ENCODE peak calls at places on chromosomes 6 and 20, in seven cellular contexts. One of them, this sample, is unnamed.
A peak's percentile ranks its signal among the peaks of the same experiment; 100 is the strongest.

GRCh38 chr20:9903048-9903651 is 64.3 kb upstream of the PAK5 start:
- DNase-seq in neuronal stem cell: peak; percentile 35
- DNase-seq in ovary: no peak
- DNase-seq in right atrium auricular region: no peak
- DNase-seq in IMR-90: no peak
- DNase-seq in CD8-positive, alpha-beta memory T cell: no peak
- DNase-seq in endodermal cell: peak; percentile 76
- DNase-seq in this sample: no peak

GRCh38 chr6:69138893-69139494 is 503.9 kb downstream of the ADGRB3 start:
- DNase-seq in neuronal stem cell: no peak
- DNase-seq in ovary: no peak
- DNase-seq in right atrium auricular region: no peak
- DNase-seq in IMR-90: no peak
- DNase-seq in CD8-positive, alpha-beta memory T cell: no peak
- DNase-seq in endodermal cell: no peak
- DNase-seq in this sample: no peak

GRCh38 chr20:3472105-3472504 is 1.3 kb downstream of the ATRN start:
- DNase-seq in neuronal stem cell: no peak
- DNase-seq in ovary: no peak
- DNase-seq in right atrium auricular region: no peak
- DNase-seq in IMR-90: no peak
- DNase-seq in CD8-positive, alpha-beta memory T cell: no peak
- DNase-seq in endodermal cell: no peak
- DNase-seq in this sample: no peak

GRCh38 chr20:37526839-37527637 is 638 bp downstream of the BLCAP start:
- DNase-seq in neuronal stem cell: no peak
- DNase-seq in ovary: peak; percentile 45
- DNase-seq in right atrium auricular region: no peak
- DNase-seq in IMR-90: peak; percentile 27
- DNase-seq in CD8-positive, alpha-beta memory T cell: no peak
- DNase-seq in endodermal cell: peak; percentile 59
- DNase-seq in this sample: no peak

GRCh38 chr20:61328906-61329558 is 77.0 kb downstream of the CDH4 start:
- DNase-seq in neuronal stem cell: no peak
- DNase-seq in ovary: peak; percentile 41
- DNase-seq in right atrium auricular region: no peak
- DNase-seq in IMR-90: peak; percentile 17
- DNase-seq in CD8-positive, alpha-beta memory T cell: peak; percentile 52
- DNase-seq in endodermal cell: no peak
- DNase-seq in this sample: no peak

GRCh38 chr6:149046822-149047246 is 270.7 kb upstream of the TAB2 start:
- DNase-seq in neuronal stem cell: no peak
- DNase-seq in ovary: no peak
- DNase-seq in right atrium auricular region: no peak
- DNase-seq in IMR-90: peak; percentile 58
- DNase-seq in CD8-positive, alpha-beta memory T cell: peak; percentile 55
- DNase-seq in endodermal cell: no peak
- DNase-seq in this sample: no peak

GRCh38 chr20:45969712-45970634 is 2.0 kb downstream of the ZNF335 start:
- DNase-seq in neuronal stem cell: peak; percentile 45
- DNase-seq in ovary: no peak
- DNase-seq in right atrium auricular region: no peak
- DNase-seq in IMR-90: peak; percentile 64
- DNase-seq in CD8-positive, alpha-beta memory T cell: no peak
- DNase-seq in endodermal cell: peak; percentile 81
- DNase-seq in this sample: no peak

GRCh38 chr20:58073945-58074920 is 154.2 kb downstream of the ANKRD60 start:
- DNase-seq in neuronal stem cell: no peak
- DNase-seq in ovary: peak; percentile 57
- DNase-seq in right atrium auricular region: peak; percentile 58
- DNase-seq in IMR-90: no peak
- DNase-seq in CD8-positive, alpha-beta memory T cell: no peak
- DNase-seq in endodermal cell: peak; percentile 32
- DNase-seq in this sample: no peak

GRCh38 chr6:170051229-170052172 is 239.4 kb downstream of the DLL1 start:
- DNase-seq in neuronal stem cell: no peak
- DNase-seq in ovary: peak; percentile 30
- DNase-seq in right atrium auricular region: peak; percentile 52
- DNase-seq in IMR-90: no peak
- DNase-seq in CD8-positive, alpha-beta memory T cell: no peak
- DNase-seq in endodermal cell: no peak
- DNase-seq in this sample: no peak

GRCh38 chr6:9520417-9521151 is 894.3 kb downstream of the TFAP2A start:
- DNase-seq in neuronal stem cell: no peak
- DNase-seq in ovary: no peak
- DNase-seq in right atrium auricular region: no peak
- DNase-seq in IMR-90: peak; percentile 89
- DNase-seq in CD8-positive, alpha-beta memory T cell: no peak
- DNase-seq in endodermal cell: no peak
- DNase-seq in this sample: no peak

GRCh38 chr6:141510803-141511202 is 621.9 kb upstream of the GJE1 start:
- DNase-seq in neuronal stem cell: no peak
- DNase-seq in ovary: no peak
- DNase-seq in right atrium auricular region: no peak
- DNase-seq in IMR-90: peak; percentile 23
- DNase-seq in CD8-positive, alpha-beta memory T cell: no peak
- DNase-seq in endodermal cell: no peak
- DNase-seq in this sample: no peak

GRCh38 chr6:169905041-169905807 is 153.8 kb downstream of the ERMARD start:
- DNase-seq in neuronal stem cell: no peak
- DNase-seq in ovary: peak; percentile 84
- DNase-seq in right atrium auricular region: peak; percentile 69
- DNase-seq in IMR-90: peak; percentile 23
- DNase-seq in CD8-positive, alpha-beta memory T cell: no peak
- DNase-seq in endodermal cell: no peak
- DNase-seq in this sample: peak; percentile 70

GRCh38 chr6:68059261-68059660 is 575.8 kb upstream of the ADGRB3 start:
- DNase-seq in neuronal stem cell: no peak
- DNase-seq in ovary: no peak
- DNase-seq in right atrium auricular region: no peak
- DNase-seq in IMR-90: no peak
- DNase-seq in CD8-positive, alpha-beta memory T cell: no peak
- DNase-seq in endodermal cell: no peak
- DNase-seq in this sample: no peak

GRCh38 chr6:56746767-56747504 is 104.2 kb upstream of the DST start:
- DNase-seq in neuronal stem cell: no peak
- DNase-seq in ovary: no peak
- DNase-seq in right atrium auricular region: no peak
- DNase-seq in IMR-90: no peak
- DNase-seq in CD8-positive, alpha-beta memory T cell: no peak
- DNase-seq in endodermal cell: peak; percentile 58
- DNase-seq in this sample: no peak

GRCh38 chr20:62830251-62830650 is 13.4 kb downstream of the COL9A3 start:
- DNase-seq in neuronal stem cell: no peak
- DNase-seq in ovary: no peak
- DNase-seq in right atrium auricular region: no peak
- DNase-seq in IMR-90: no peak
- DNase-seq in CD8-positive, alpha-beta memory T cell: peak; percentile 37
- DNase-seq in endodermal cell: no peak
- DNase-seq in this sample: no peak

GRCh38 chr6:162971346-162971745 is 243.6 kb downstream of the PACRG start:
- DNase-seq in neuronal stem cell: no peak
- DNase-seq in ovary: no peak
- DNase-seq in right atrium auricular region: no peak
- DNase-seq in IMR-90: no peak
- DNase-seq in CD8-positive, alpha-beta memory T cell: no peak
- DNase-seq in endodermal cell: no peak
- DNase-seq in this sample: no peak

GRCh38 chr6:128246472-128246871 is 273.9 kb downstream of the PTPRK start:
- DNase-seq in neuronal stem cell: no peak
- DNase-seq in ovary: no peak
- DNase-seq in right atrium auricular region: no peak
- DNase-seq in IMR-90: no peak
- DNase-seq in CD8-positive, alpha-beta memory T cell: no peak
- DNase-seq in endodermal cell: no peak
- DNase-seq in this sample: no peak

GRCh38 chr6:145875496-145876244 is 61.1 kb upstream of the FBXO30 start:
- DNase-seq in neuronal stem cell: no peak
- DNase-seq in ovary: no peak
- DNase-seq in right atrium auricular region: no peak
- DNase-seq in IMR-90: no peak
- DNase-seq in CD8-positive, alpha-beta memory T cell: no peak
- DNase-seq in endodermal cell: no peak
- DNase-seq in this sample: no peak

GRCh38 chr20:25084616-25085187 is 2.8 kb upstream of the VSX1 start:
- DNase-seq in neuronal stem cell: no peak
- DNase-seq in ovary: no peak
- DNase-seq in right atrium auricular region: no peak
- DNase-seq in IMR-90: no peak
- DNase-seq in CD8-positive, alpha-beta memory T cell: no peak
- DNase-seq in endodermal cell: peak; percentile 72
- DNase-seq in this sample: no peak

DNA sequence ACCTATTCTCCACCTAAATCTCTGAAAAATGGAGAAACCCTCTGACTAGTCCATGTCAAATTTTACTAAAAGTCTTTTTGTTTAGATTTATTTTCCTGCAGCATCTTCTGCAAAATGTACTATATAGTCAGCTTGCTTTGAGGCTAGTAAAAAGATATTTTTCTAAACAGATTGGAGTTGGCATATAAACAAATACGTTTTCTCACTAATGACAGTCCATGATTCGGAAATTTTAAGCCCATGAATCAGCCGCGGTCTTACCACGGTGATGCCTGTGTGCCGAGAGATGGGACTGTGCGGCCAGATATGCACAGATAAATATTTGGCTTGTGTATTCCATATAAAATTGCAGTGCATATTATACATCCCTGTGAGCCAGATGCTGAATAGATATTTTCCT is 3.2 kb downstream of the FOXC1 start:
- DNase-seq in neuronal stem cell: no peak
- DNase-seq in ovary: no peak
- DNase-seq in right atrium auricular region: no peak
- DNase-seq in IMR-90: peak; percentile 93
- DNase-seq in CD8-positive, alpha-beta memory T cell: no peak
- DNase-seq in endodermal cell: peak; percentile 36
- DNase-seq in this sample: no peak
- H3K27ac ChIP-seq in neuronal stem cell: no peak overlapping the region
- H3K27ac ChIP-seq in ovary: no peak overlapping the region
- H3K27ac ChIP-seq in right atrium auricular region: peak overlapping the region; percentile 83
- H3K27ac ChIP-seq in IMR-90: peak overlapping the region; percentile 38
- H3K27ac ChIP-seq in CD8-positive, alpha-beta memory T cell: no peak overlapping the region
- H3K27ac ChIP-seq in endodermal cell: no peak overlapping the region
- H3K27ac ChIP-seq in this sample: no peak overlapping the region

GRCh38 chr20:5131502-5131901 is 4.7 kb downstream of the CDS2 start:
- DNase-seq in neuronal stem cell: no peak
- DNase-seq in ovary: no peak
- DNase-seq in right atrium auricular region: no peak
- DNase-seq in IMR-90: no peak
- DNase-seq in CD8-positive, alpha-beta memory T cell: no peak
- DNase-seq in endodermal cell: no peak
- DNase-seq in this sample: no peak
- H3K4me3 ChIP-seq in neuronal stem cell: no peak overlapping the region
- H3K4me3 ChIP-seq in ovary: no peak overlapping the region
- H3K4me3 ChIP-seq in right atrium auricular region: no peak overlapping the region
- H3K4me3 ChIP-seq in IMR-90: no peak overlapping the region
- H3K4me3 ChIP-seq in CD8-positive, alpha-beta memory T cell: no peak overlapping the region
- H3K4me3 ChIP-seq in endodermal cell: no peak overlapping the region
- H3K4me3 ChIP-seq in this sample: no peak overlapping the region

GRCh38 chr6:32854376-32855178 is 585 bp downstream of the PSMB9 start:
- DNase-seq in neuronal stem cell: no peak
- DNase-seq in ovary: no peak
- DNase-seq in right atrium auricular region: no peak
- DNase-seq in IMR-90: peak; percentile 33
- DNase-seq in CD8-positive, alpha-beta memory T cell: peak; percentile 77
- DNase-seq in endodermal cell: no peak
- DNase-seq in this sample: no peak

GRCh38 chr6:32860674-32861073 is 6.7 kb downstream of the PSMB9 start:
- DNase-seq in neuronal stem cell: no peak
- DNase-seq in ovary: no peak
- DNase-seq in right atrium auricular region: no peak
- DNase-seq in IMR-90: no peak
- DNase-seq in CD8-positive, alpha-beta memory T cell: no peak
- DNase-seq in endodermal cell: no peak
- DNase-seq in this sample: no peak

GRCh38 chr6:32855467-32856174 is 1.6 kb downstream of the PSMB9 start:
- DNase-seq in neuronal stem cell: no peak
- DNase-seq in ovary: no peak
- DNase-seq in right atrium auricular region: no peak
- DNase-seq in IMR-90: no peak
- DNase-seq in CD8-positive, alpha-beta memory T cell: no peak
- DNase-seq in endodermal cell: no peak
- DNase-seq in this sample: no peak

GRCh38 chr6:32858194-32858593 is 4.2 kb downstream of the PSMB9 start:
- DNase-seq in neuronal stem cell: no peak
- DNase-seq in ovary: no peak
- DNase-seq in right atrium auricular region: no peak
- DNase-seq in IMR-90: no peak
- DNase-seq in CD8-positive, alpha-beta memory T cell: no peak
- DNase-seq in endodermal cell: no peak
- DNase-seq in this sample: no peak

DNA sequence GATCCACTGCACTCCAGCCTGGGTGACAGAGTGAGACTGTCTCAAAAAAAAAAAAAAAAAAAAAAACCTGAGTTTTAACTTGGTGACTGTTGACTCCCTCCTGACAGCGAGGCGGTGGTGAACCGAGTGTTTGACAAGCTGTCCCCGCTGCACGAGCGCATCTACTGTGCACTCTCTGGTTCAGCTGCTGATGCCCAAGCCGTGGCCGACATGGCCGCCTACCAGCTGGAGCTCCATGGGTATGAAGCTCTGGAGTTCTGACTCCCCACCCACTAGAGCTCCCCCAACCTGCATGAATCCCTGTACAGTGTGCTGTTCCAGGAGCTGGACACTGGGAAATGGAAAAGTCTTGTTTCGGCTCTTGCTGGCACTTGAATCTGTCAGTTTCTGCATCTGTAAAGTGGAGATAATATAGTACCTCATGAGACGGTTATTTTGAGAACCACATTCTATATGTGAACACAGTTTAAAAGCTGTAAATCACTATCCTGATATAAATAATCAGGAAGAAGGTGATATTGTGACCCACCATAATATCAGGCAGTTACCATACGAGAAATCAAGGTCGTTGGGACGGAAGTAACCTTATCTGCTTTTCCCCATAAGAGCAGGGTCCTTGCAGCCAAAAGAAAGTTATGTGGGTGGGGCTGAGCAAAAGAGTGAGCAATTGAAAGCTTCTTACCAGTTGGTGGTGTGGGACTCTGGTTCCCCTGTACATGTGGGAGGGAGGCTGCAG is 3.3 kb downstream of the PSMB9 start:
- DNase-seq in neuronal stem cell: no peak
- DNase-seq in ovary: no peak
- DNase-seq in right atrium auricular region: no peak
- DNase-seq in IMR-90: no peak
- DNase-seq in CD8-positive, alpha-beta memory T cell: no peak
- DNase-seq in endodermal cell: no peak
- DNase-seq in this sample: no peak
- H3K4me1 ChIP-seq in neuronal stem cell: peaks cover 14% of the 10 kb centered on the region
- H3K4me1 ChIP-seq in ovary: peaks cover 8% of the 10 kb centered on the region
- H3K4me1 ChIP-seq in right atrium auricular region: peaks cover 18% of the 10 kb centered on the region
- H3K4me1 ChIP-seq in IMR-90: peaks cover 4% of the 10 kb centered on the region
- H3K4me1 ChIP-seq in CD8-positive, alpha-beta memory T cell: peaks cover 35% of the 10 kb centered on the region
- H3K4me1 ChIP-seq in endodermal cell: no peaks in the 10 kb centered on the region
- H3K4me1 ChIP-seq in this sample: peaks cover 3% of the 10 kb centered on the region

DNA sequence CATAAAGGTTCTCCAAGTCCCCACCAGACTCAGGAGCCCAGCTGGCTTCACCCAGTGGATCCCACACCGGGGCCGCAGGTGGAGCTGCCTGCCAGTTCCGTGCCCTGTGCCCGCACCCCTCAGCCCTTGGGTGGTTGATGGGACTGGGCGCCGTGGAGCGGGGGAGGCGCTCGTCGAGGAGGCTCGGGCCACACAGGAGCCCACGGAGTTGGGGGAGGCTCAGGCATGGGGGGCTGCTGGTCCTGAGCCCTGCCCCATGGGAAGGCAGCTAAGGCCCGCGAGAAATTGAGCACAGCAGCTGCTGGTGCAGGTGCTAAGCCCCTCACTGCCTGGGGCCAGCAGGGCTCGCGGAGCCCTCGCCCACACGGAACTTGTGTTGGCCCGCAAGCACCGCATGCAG is 234.4 kb upstream of the HSF2 start:
- DNase-seq in neuronal stem cell: no peak
- DNase-seq in ovary: no peak
- DNase-seq in right atrium auricular region: no peak
- DNase-seq in IMR-90: no peak
- DNase-seq in CD8-positive, alpha-beta memory T cell: no peak
- DNase-seq in endodermal cell: no peak
- DNase-seq in this sample: no peak
- H3K27ac ChIP-seq in neuronal stem cell: no peak overlapping the region
- H3K27ac ChIP-seq in ovary: no peak overlapping the region
- H3K27ac ChIP-seq in right atrium auricular region: no peak overlapping the region
- H3K27ac ChIP-seq in IMR-90: no peak overlapping the region
- H3K27ac ChIP-seq in CD8-positive, alpha-beta memory T cell: no peak overlapping the region
- H3K27ac ChIP-seq in endodermal cell: no peak overlapping the region
- H3K27ac ChIP-seq in this sample: no peak overlapping the region

This sample was measured in pancreas.